ENCODE peak calls at places on chromosomes 4 and X, in nine cellular contexts. One of them, this sample, is unnamed.

GRCh38 chr4:95360911-95361695 is 187.7 kb downstream of the UNC5C start:
- DNase-seq in sciatic nerve: no peak
- DNase-seq in NCI-H1105: no peak
- DNase-seq in endothelial cell: no peak
- DNase-seq in EL: no peak
- DNase-seq in GM12865: no peak
- DNase-seq in COLO829: no peak
- DNase-seq in stimulated activated CD4-positive, alpha-beta T cell treated with anti-CD3 and anti-CD28 coated beads, Interleukin-2, amount 100 ng/mL, for 48 hours: no peak
- DNase-seq in A172: no peak
- DNase-seq in this sample: no peak

GRCh38 chrX:20637351-20637750 is 370.6 kb upstream of the RPS6KA3 start:
- DNase-seq in endothelial cell: no peak
- DNase-seq in stimulated activated CD4-positive, alpha-beta T cell treated with anti-CD3 and anti-CD28 coated beads, Interleukin-2, amount 100 ng/mL, for 48 hours: no peak
- DNase-seq in EL: no peak
- DNase-seq in COLO829: no peak
- DNase-seq in A172: no peak
- DNase-seq in NCI-H1105: no peak
- DNase-seq in sciatic nerve: no peak
- DNase-seq in GM12865: no peak
- DNase-seq in this sample: no peak

GRCh38 chrX:118459494-118459893 is 36.1 kb upstream of the DOCK11 start:
- DNase-seq in stimulated activated CD4-positive, alpha-beta T cell treated with anti-CD3 and anti-CD28 coated beads, Interleukin-2, amount 100 ng/mL, for 48 hours: no peak
- DNase-seq in GM12865: peak
- DNase-seq in EL: peak
- DNase-seq in A172: peak
- DNase-seq in COLO829: peak
- DNase-seq in endothelial cell: peak
- DNase-seq in sciatic nerve: no peak
- DNase-seq in NCI-H1105: peak
- DNase-seq in this sample: no peak

GRCh38 chrX:136598631-136599030 is 49.3 kb upstream of the CD40LG start:
- DNase-seq in sciatic nerve: no peak
- DNase-seq in A172: no peak
- DNase-seq in endothelial cell: no peak
- DNase-seq in EL: no peak
- DNase-seq in NCI-H1105: no peak
- DNase-seq in GM12865: peak
- DNase-seq in COLO829: no peak
- DNase-seq in stimulated activated CD4-positive, alpha-beta T cell treated with anti-CD3 and anti-CD28 coated beads, Interleukin-2, amount 100 ng/mL, for 48 hours: no peak
- DNase-seq in this sample: no peak

GRCh38 chr4:79476196-79476595 is 68.2 kb upstream of the GK2 start:
- DNase-seq in endothelial cell: no peak
- DNase-seq in NCI-H1105: no peak
- DNase-seq in GM12865: no peak
- DNase-seq in EL: no peak
- DNase-seq in sciatic nerve: no peak
- DNase-seq in COLO829: no peak
- DNase-seq in A172: no peak
- DNase-seq in stimulated activated CD4-positive, alpha-beta T cell treated with anti-CD3 and anti-CD28 coated beads, Interleukin-2, amount 100 ng/mL, for 48 hours: no peak
- DNase-seq in this sample: no peak

GRCh38 chr4:6076391-6076790 is 58.2 kb upstream of the C4orf50 start:
- DNase-seq in endothelial cell: no peak
- DNase-seq in NCI-H1105: no peak
- DNase-seq in GM12865: peak
- DNase-seq in EL: no peak
- DNase-seq in COLO829: no peak
- DNase-seq in stimulated activated CD4-positive, alpha-beta T cell treated with anti-CD3 and anti-CD28 coated beads, Interleukin-2, amount 100 ng/mL, for 48 hours: no peak
- DNase-seq in sciatic nerve: no peak
- DNase-seq in A172: no peak
- DNase-seq in this sample: no peak

GRCh38 chr4:37928896-37929537 is 31.2 kb upstream of the PTTG2 start:
- DNase-seq in NCI-H1105: no peak
- DNase-seq in endothelial cell: no peak
- DNase-seq in GM12865: no peak
- DNase-seq in A172: peak
- DNase-seq in EL: no peak
- DNase-seq in stimulated activated CD4-positive, alpha-beta T cell treated with anti-CD3 and anti-CD28 coated beads, Interleukin-2, amount 100 ng/mL, for 48 hours: no peak
- DNase-seq in COLO829: peak
- DNase-seq in sciatic nerve: no peak
- DNase-seq in this sample: no peak

GRCh38 chrX:40154853-40155616 is 57.3 kb upstream of the BCOR start:
- DNase-seq in COLO829: no peak
- DNase-seq in sciatic nerve: peak
- DNase-seq in GM12865: peak
- DNase-seq in NCI-H1105: no peak
- DNase-seq in endothelial cell: peak
- DNase-seq in A172: no peak
- DNase-seq in stimulated activated CD4-positive, alpha-beta T cell treated with anti-CD3 and anti-CD28 coated beads, Interleukin-2, amount 100 ng/mL, for 48 hours: no peak
- DNase-seq in EL: peak
- DNase-seq in this sample: peak

GRCh38 chr4:24642941-24643628 is 58.7 kb upstream of the DHX15 start:
- DNase-seq in COLO829: no peak
- DNase-seq in EL: peak
- DNase-seq in stimulated activated CD4-positive, alpha-beta T cell treated with anti-CD3 and anti-CD28 coated beads, Interleukin-2, amount 100 ng/mL, for 48 hours: no peak
- DNase-seq in GM12865: no peak
- DNase-seq in endothelial cell: no peak
- DNase-seq in A172: peak
- DNase-seq in NCI-H1105: no peak
- DNase-seq in sciatic nerve: no peak
- DNase-seq in this sample: no peak

GRCh38 chr4:39597695-39598381 is 40.8 kb downstream of the SMIM14 start:
- DNase-seq in stimulated activated CD4-positive, alpha-beta T cell treated with anti-CD3 and anti-CD28 coated beads, Interleukin-2, amount 100 ng/mL, for 48 hours: no peak
- DNase-seq in NCI-H1105: no peak
- DNase-seq in sciatic nerve: no peak
- DNase-seq in GM12865: peak
- DNase-seq in A172: no peak
- DNase-seq in COLO829: no peak
- DNase-seq in EL: no peak
- DNase-seq in endothelial cell: no peak
- DNase-seq in this sample: no peak

GRCh38 chrX:45449982-45450381 is 249.3 kb upstream of the DIPK2B start:
- DNase-seq in A172: peak
- DNase-seq in stimulated activated CD4-positive, alpha-beta T cell treated with anti-CD3 and anti-CD28 coated beads, Interleukin-2, amount 100 ng/mL, for 48 hours: no peak
- DNase-seq in endothelial cell: no peak
- DNase-seq in NCI-H1105: no peak
- DNase-seq in EL: peak
- DNase-seq in GM12865: no peak
- DNase-seq in sciatic nerve: no peak
- DNase-seq in COLO829: no peak
- DNase-seq in this sample: no peak

GRCh38 chr4:113450681-113451080 is 310.9 kb downstream of the CAMK2D start:
- DNase-seq in GM12865: no peak
- DNase-seq in EL: no peak
- DNase-seq in NCI-H1105: no peak
- DNase-seq in endothelial cell: no peak
- DNase-seq in COLO829: no peak
- DNase-seq in sciatic nerve: no peak
- DNase-seq in stimulated activated CD4-positive, alpha-beta T cell treated with anti-CD3 and anti-CD28 coated beads, Interleukin-2, amount 100 ng/mL, for 48 hours: no peak
- DNase-seq in A172: no peak
- DNase-seq in this sample: no peak

GRCh38 chr4:137576437-137576836 is 44.1 kb upstream of the PCDH18 start:
- DNase-seq in GM12865: no peak
- DNase-seq in sciatic nerve: no peak
- DNase-seq in NCI-H1105: no peak
- DNase-seq in A172: no peak
- DNase-seq in stimulated activated CD4-positive, alpha-beta T cell treated with anti-CD3 and anti-CD28 coated beads, Interleukin-2, amount 100 ng/mL, for 48 hours: no peak
- DNase-seq in EL: no peak
- DNase-seq in endothelial cell: no peak
- DNase-seq in COLO829: no peak
- DNase-seq in this sample: no peak

GRCh38 chrX:17409566-17410290 is 34.7 kb downstream of the NHS start:
- DNase-seq in COLO829: no peak
- DNase-seq in stimulated activated CD4-positive, alpha-beta T cell treated with anti-CD3 and anti-CD28 coated beads, Interleukin-2, amount 100 ng/mL, for 48 hours: no peak
- DNase-seq in EL: no peak
- DNase-seq in GM12865: no peak
- DNase-seq in endothelial cell: no peak
- DNase-seq in NCI-H1105: no peak
- DNase-seq in sciatic nerve: no peak
- DNase-seq in A172: no peak
- DNase-seq in this sample: no peak

GRCh38 chr4:122898370-122899150 is 23.8 kb downstream of the NUDT6 start:
- DNase-seq in stimulated activated CD4-positive, alpha-beta T cell treated with anti-CD3 and anti-CD28 coated beads, Interleukin-2, amount 100 ng/mL, for 48 hours: no peak
- DNase-seq in COLO829: peak
- DNase-seq in NCI-H1105: no peak
- DNase-seq in endothelial cell: no peak
- DNase-seq in EL: peak
- DNase-seq in A172: peak
- DNase-seq in GM12865: no peak
- DNase-seq in sciatic nerve: no peak
- DNase-seq in this sample: no peak

GRCh38 chr4:81601270-81601694 is 129.6 kb upstream of the RASGEF1B start:
- DNase-seq in GM12865: no peak
- DNase-seq in A172: no peak
- DNase-seq in COLO829: no peak
- DNase-seq in stimulated activated CD4-positive, alpha-beta T cell treated with anti-CD3 and anti-CD28 coated beads, Interleukin-2, amount 100 ng/mL, for 48 hours: no peak
- DNase-seq in NCI-H1105: no peak
- DNase-seq in endothelial cell: no peak
- DNase-seq in EL: no peak
- DNase-seq in sciatic nerve: no peak
- DNase-seq in this sample: no peak

GRCh38 chr4:24855741-24856140 is 57.1 kb downstream of the CCDC149 start:
- DNase-seq in endothelial cell: no peak
- DNase-seq in EL: peak
- DNase-seq in NCI-H1105: no peak
- DNase-seq in stimulated activated CD4-positive, alpha-beta T cell treated with anti-CD3 and anti-CD28 coated beads, Interleukin-2, amount 100 ng/mL, for 48 hours: no peak
- DNase-seq in sciatic nerve: no peak
- DNase-seq in COLO829: no peak
- DNase-seq in A172: peak
- DNase-seq in GM12865: no peak
- DNase-seq in this sample: no peak

GRCh38 chrX:63812826-63813225 is 27.8 kb upstream of the ARHGEF9 start:
- DNase-seq in GM12865: no peak
- DNase-seq in EL: no peak
- DNase-seq in sciatic nerve: no peak
- DNase-seq in COLO829: no peak
- DNase-seq in NCI-H1105: no peak
- DNase-seq in endothelial cell: no peak
- DNase-seq in A172: no peak
- DNase-seq in stimulated activated CD4-positive, alpha-beta T cell treated with anti-CD3 and anti-CD28 coated beads, Interleukin-2, amount 100 ng/mL, for 48 hours: no peak
- DNase-seq in this sample: no peak

GRCh38 chrX:109886122-109886761 is 116.7 kb upstream of the TMEM164 start:
- DNase-seq in sciatic nerve: no peak
- DNase-seq in COLO829: peak
- DNase-seq in endothelial cell: peak
- DNase-seq in stimulated activated CD4-positive, alpha-beta T cell treated with anti-CD3 and anti-CD28 coated beads, Interleukin-2, amount 100 ng/mL, for 48 hours: peak
- DNase-seq in EL: peak
- DNase-seq in A172: peak
- DNase-seq in GM12865: peak
- DNase-seq in NCI-H1105: no peak
- DNase-seq in this sample: no peak

GRCh38 chr4:68433582-68433981 is 13.7 kb upstream of the TMPRSS11E start:
- DNase-seq in GM12865: no peak
- DNase-seq in stimulated activated CD4-positive, alpha-beta T cell treated with anti-CD3 and anti-CD28 coated beads, Interleukin-2, amount 100 ng/mL, for 48 hours: no peak
- DNase-seq in COLO829: no peak
- DNase-seq in EL: no peak
- DNase-seq in sciatic nerve: no peak
- DNase-seq in A172: no peak
- DNase-seq in NCI-H1105: no peak
- DNase-seq in endothelial cell: no peak
- DNase-seq in this sample: no peak

GRCh38 chr4:2579910-2580309 is 43.5 kb downstream of the FAM193A start:
- DNase-seq in COLO829: no peak
- DNase-seq in EL: no peak
- DNase-seq in stimulated activated CD4-positive, alpha-beta T cell treated with anti-CD3 and anti-CD28 coated beads, Interleukin-2, amount 100 ng/mL, for 48 hours: no peak
- DNase-seq in endothelial cell: no peak
- DNase-seq in sciatic nerve: no peak
- DNase-seq in NCI-H1105: no peak
- DNase-seq in GM12865: no peak
- DNase-seq in A172: no peak
- DNase-seq in this sample: no peak

GRCh38 chr4:1199556-1200331 is 27.4 kb upstream of the SPON2 start:
- DNase-seq in COLO829: no peak
- DNase-seq in A172: no peak
- DNase-seq in stimulated activated CD4-positive, alpha-beta T cell treated with anti-CD3 and anti-CD28 coated beads, Interleukin-2, amount 100 ng/mL, for 48 hours: no peak
- DNase-seq in NCI-H1105: no peak
- DNase-seq in EL: no peak
- DNase-seq in GM12865: no peak
- DNase-seq in sciatic nerve: peak
- DNase-seq in endothelial cell: no peak
- DNase-seq in this sample: peak

GRCh38 chrX:12988797-12989196 is 13.9 kb downstream of the TMSB4X start:
- DNase-seq in NCI-H1105: no peak
- DNase-seq in endothelial cell: no peak
- DNase-seq in COLO829: peak
- DNase-seq in A172: peak
- DNase-seq in GM12865: no peak
- DNase-seq in EL: peak
- DNase-seq in stimulated activated CD4-positive, alpha-beta T cell treated with anti-CD3 and anti-CD28 coated beads, Interleukin-2, amount 100 ng/mL, for 48 hours: no peak
- DNase-seq in sciatic nerve: no peak
- DNase-seq in this sample: no peak

GRCh38 chrX:103628386-103629290 is at the start of gene TCEAL1:
- DNase-seq in A172: no peak
- DNase-seq in NCI-H1105: peak
- DNase-seq in EL: peak
- DNase-seq in stimulated activated CD4-positive, alpha-beta T cell treated with anti-CD3 and anti-CD28 coated beads, Interleukin-2, amount 100 ng/mL, for 48 hours: no peak
- DNase-seq in endothelial cell: peak
- DNase-seq in GM12865: peak
- DNase-seq in COLO829: no peak
- DNase-seq in sciatic nerve: peak
- DNase-seq in this sample: peak

GRCh38 chrX:9626379-9626778 is 139.3 kb downstream of the GPR143 start:
- DNase-seq in GM12865: no peak
- DNase-seq in COLO829: no peak
- DNase-seq in endothelial cell: no peak
- DNase-seq in NCI-H1105: no peak
- DNase-seq in stimulated activated CD4-positive, alpha-beta T cell treated with anti-CD3 and anti-CD28 coated beads, Interleukin-2, amount 100 ng/mL, for 48 hours: no peak
- DNase-seq in sciatic nerve: no peak
- DNase-seq in EL: no peak
- DNase-seq in A172: no peak
- DNase-seq in this sample: no peak